ENCODE peak calls at places on chromosomes 16 and 17, in six cellular contexts. One of them, this sample, is unnamed. For H3K4me1, the result is how much of the 10 kb centered on the place peaks cover.

GRCh38 chr17:44981221-44981968 is 13.3 kb upstream of the C1QL1 start:
- DNase-seq in BE2C: no peak
- DNase-seq in HAP-1: no peak
- DNase-seq in neural progenitor cell: no peak
- DNase-seq in thoracic aorta: no peak
- DNase-seq in A549: peak
- DNase-seq in this sample: no peak

GRCh38 chr16:79982356-79982755 is 381.8 kb upstream of the MAF start:
- DNase-seq in HAP-1: no peak
- DNase-seq in BE2C: no peak
- DNase-seq in A549: no peak
- DNase-seq in neural progenitor cell: no peak
- DNase-seq in thoracic aorta: no peak
- DNase-seq in this sample: no peak

GRCh38 chr17:39235555-39236221 is 9.9 kb upstream of the STAC2 start:
- DNase-seq in A549: peak
- DNase-seq in thoracic aorta: no peak
- DNase-seq in neural progenitor cell: peak
- DNase-seq in BE2C: peak
- DNase-seq in HAP-1: peak
- DNase-seq in this sample: peak

GRCh38 chr17:29096094-29096493 is 53.2 kb downstream of the PIPOX start:
- DNase-seq in A549: no peak
- DNase-seq in neural progenitor cell: no peak
- DNase-seq in thoracic aorta: no peak
- DNase-seq in HAP-1: no peak
- DNase-seq in BE2C: no peak
- DNase-seq in this sample: no peak

GRCh38 chr17:44222112-44222869 is 2.8 kb upstream of the UBTF start:
- DNase-seq in neural progenitor cell: peak
- DNase-seq in thoracic aorta: no peak
- DNase-seq in A549: peak
- DNase-seq in BE2C: peak
- DNase-seq in HAP-1: peak
- DNase-seq in this sample: no peak

GRCh38 chr16:15523092-15523541 is 88.7 kb downstream of the BMERB1 start:
- DNase-seq in thoracic aorta: no peak
- DNase-seq in BE2C: no peak
- DNase-seq in neural progenitor cell: peak
- DNase-seq in A549: peak
- DNase-seq in HAP-1: no peak
- DNase-seq in this sample: no peak

GRCh38 chr16:30615358-30616076 is 5.3 kb upstream of the ZNF689 start:
- DNase-seq in BE2C: peak
- DNase-seq in HAP-1: peak
- DNase-seq in thoracic aorta: no peak
- DNase-seq in A549: peak
- DNase-seq in neural progenitor cell: peak
- DNase-seq in this sample: no peak

GRCh38 chr16:55257971-55258613 is 65.9 kb upstream of the IRX6 start:
- DNase-seq in neural progenitor cell: peak
- DNase-seq in HAP-1: peak
- DNase-seq in BE2C: peak
- DNase-seq in A549: peak
- DNase-seq in thoracic aorta: no peak
- DNase-seq in this sample: peak

GRCh38 chr16:83549836-83550569 is 257.8 kb upstream of the HSBP1 start:
- DNase-seq in HAP-1: no peak
- DNase-seq in neural progenitor cell: peak
- DNase-seq in A549: no peak
- DNase-seq in BE2C: no peak
- DNase-seq in thoracic aorta: no peak
- DNase-seq in this sample: no peak

GRCh38 chr16:87698241-87698640 is 67.5 kb downstream of the KLHDC4 start:
- DNase-seq in A549: no peak
- DNase-seq in thoracic aorta: no peak
- DNase-seq in BE2C: no peak
- DNase-seq in HAP-1: no peak
- DNase-seq in neural progenitor cell: no peak
- DNase-seq in this sample: no peak

GRCh38 chr17:4858880-4859260 is 25.7 kb downstream of the MINK1 start:
- DNase-seq in A549: no peak
- DNase-seq in BE2C: peak
- DNase-seq in HAP-1: no peak
- DNase-seq in thoracic aorta: peak
- DNase-seq in neural progenitor cell: no peak
- DNase-seq in this sample: no peak

GRCh38 chr17:49365667-49366066 is 3.6 kb upstream of the ZNF652 start:
- DNase-seq in A549: peak
- DNase-seq in thoracic aorta: no peak
- DNase-seq in HAP-1: peak
- DNase-seq in BE2C: peak
- DNase-seq in neural progenitor cell: peak
- DNase-seq in this sample: no peak

GRCh38 chr17:50283246-50283645 is 9.0 kb downstream of the TMEM92 start:
- DNase-seq in BE2C: no peak
- DNase-seq in neural progenitor cell: no peak
- DNase-seq in HAP-1: no peak
- DNase-seq in thoracic aorta: no peak
- DNase-seq in A549: no peak
- DNase-seq in this sample: no peak

GRCh38 chr17:79951361-79952264 is 84.1 kb downstream of the TBC1D16 start:
- DNase-seq in BE2C: peak
- DNase-seq in A549: no peak
- DNase-seq in neural progenitor cell: peak
- DNase-seq in HAP-1: peak
- DNase-seq in thoracic aorta: no peak
- DNase-seq in this sample: no peak

GRCh38 chr17:29749045-29749825 is 126.5 kb upstream of the CORO6 start:
- DNase-seq in HAP-1: no peak
- DNase-seq in A549: no peak
- DNase-seq in thoracic aorta: no peak
- DNase-seq in BE2C: no peak
- DNase-seq in neural progenitor cell: no peak
- DNase-seq in this sample: no peak

GRCh38 chr16:72969812-72970211 is 78.1 kb downstream of the ZFHX3 start:
- DNase-seq in A549: no peak
- DNase-seq in neural progenitor cell: no peak
- DNase-seq in HAP-1: no peak
- DNase-seq in BE2C: no peak
- DNase-seq in thoracic aorta: no peak
- DNase-seq in this sample: no peak

GRCh38 chr16:58201163-58201562 is 3.3 kb upstream of the CSNK2A2 start:
- DNase-seq in A549: no peak
- DNase-seq in neural progenitor cell: no peak
- DNase-seq in BE2C: no peak
- DNase-seq in thoracic aorta: no peak
- DNase-seq in HAP-1: no peak
- DNase-seq in this sample: no peak

GRCh38 chr17:45427181-45427835 is 5.4 kb downstream of the ARHGAP27 start:
- DNase-seq in BE2C: no peak
- DNase-seq in A549: no peak
- DNase-seq in HAP-1: no peak
- DNase-seq in thoracic aorta: no peak
- DNase-seq in neural progenitor cell: no peak
- DNase-seq in this sample: no peak

GRCh38 chr17:58535431-58535830 is 21.0 kb upstream of the MTMR4 start:
- DNase-seq in thoracic aorta: no peak
- DNase-seq in neural progenitor cell: no peak
- DNase-seq in BE2C: no peak
- DNase-seq in HAP-1: no peak
- DNase-seq in A549: peak
- DNase-seq in this sample: no peak

GRCh38 chr17:52297230-52298010 is 138.9 kb upstream of the CA10 start:
- DNase-seq in HAP-1: no peak
- DNase-seq in neural progenitor cell: peak
- DNase-seq in A549: peak
- DNase-seq in BE2C: peak
- DNase-seq in thoracic aorta: no peak
- DNase-seq in this sample: no peak

GRCh38 chr17:59362811-59363205 is 31.4 kb downstream of the YPEL2 start:
- DNase-seq in thoracic aorta: no peak
- DNase-seq in BE2C: no peak
- DNase-seq in A549: no peak
- DNase-seq in neural progenitor cell: no peak
- DNase-seq in HAP-1: no peak
- DNase-seq in this sample: no peak

GRCh38 chr17:74738051-74738996 is 1.3 kb downstream of the RAB37 start:
- DNase-seq in BE2C: no peak
- DNase-seq in HAP-1: no peak
- DNase-seq in A549: peak
- DNase-seq in thoracic aorta: no peak
- DNase-seq in neural progenitor cell: no peak
- DNase-seq in this sample: no peak

GRCh38 chr16:22055881-22056280 is 36.5 kb upstream of the VWA3A start:
- DNase-seq in BE2C: peak
- DNase-seq in A549: no peak
- DNase-seq in neural progenitor cell: peak
- DNase-seq in thoracic aorta: no peak
- DNase-seq in HAP-1: peak
- DNase-seq in this sample: peak

GRCh38 chr16:67238278-67238575 is 9.1 kb downstream of the FHOD1 start:
- DNase-seq in A549: no peak
- DNase-seq in BE2C: no peak
- DNase-seq in neural progenitor cell: no peak
- DNase-seq in thoracic aorta: no peak
- DNase-seq in HAP-1: no peak
- DNase-seq in this sample: no peak

GRCh38 chr16:56257260-56257659 is 66.0 kb downstream of the GNAO1 start:
- DNase-seq in neural progenitor cell: no peak
- DNase-seq in A549: no peak
- DNase-seq in thoracic aorta: no peak
- DNase-seq in HAP-1: no peak
- DNase-seq in BE2C: peak
- DNase-seq in this sample: no peak

GRCh38 chr17:27651411-27652345 is 20.7 kb downstream of the LGALS9 start:
- DNase-seq in neural progenitor cell: peak
- DNase-seq in thoracic aorta: no peak
- DNase-seq in BE2C: peak
- DNase-seq in HAP-1: peak
- DNase-seq in A549: peak
- DNase-seq in this sample: peak

GRCh38 chr16:30173054-30173453 is 10.3 kb upstream of the CORO1A start:
- DNase-seq in neural progenitor cell: no peak
- DNase-seq in BE2C: no peak
- DNase-seq in HAP-1: no peak
- DNase-seq in thoracic aorta: no peak
- DNase-seq in A549: no peak
- DNase-seq in this sample: no peak

GRCh38 chr17:41957058-41957868 is 9.3 kb upstream of the CNP start:
- DNase-seq in thoracic aorta: no peak
- DNase-seq in HAP-1: no peak
- DNase-seq in BE2C: no peak
- DNase-seq in neural progenitor cell: peak
- DNase-seq in A549: no peak
- DNase-seq in this sample: no peak

GRCh38 chr17:79793924-79794304 is 3.0 kb downstream of the CBX8 start:
- DNase-seq in A549: peak
- DNase-seq in thoracic aorta: no peak
- DNase-seq in HAP-1: peak
- DNase-seq in neural progenitor cell: peak
- DNase-seq in BE2C: peak
- DNase-seq in this sample: no peak

GRCh38 chr17:78364436-78365281 is 4.8 kb upstream of the SOCS3 start:
- DNase-seq in thoracic aorta: no peak
- DNase-seq in neural progenitor cell: peak
- DNase-seq in A549: no peak
- DNase-seq in BE2C: no peak
- DNase-seq in HAP-1: peak
- DNase-seq in this sample: no peak
- H3K4me1 ChIP-seq in thoracic aorta: under half
- H3K4me1 ChIP-seq in neural progenitor cell: half or more
- H3K4me1 ChIP-seq in A549: under half
- H3K4me1 ChIP-seq in BE2C: under half
- H3K4me1 ChIP-seq in HAP-1: under half
- H3K4me1 ChIP-seq in this sample: under half

DNA sequence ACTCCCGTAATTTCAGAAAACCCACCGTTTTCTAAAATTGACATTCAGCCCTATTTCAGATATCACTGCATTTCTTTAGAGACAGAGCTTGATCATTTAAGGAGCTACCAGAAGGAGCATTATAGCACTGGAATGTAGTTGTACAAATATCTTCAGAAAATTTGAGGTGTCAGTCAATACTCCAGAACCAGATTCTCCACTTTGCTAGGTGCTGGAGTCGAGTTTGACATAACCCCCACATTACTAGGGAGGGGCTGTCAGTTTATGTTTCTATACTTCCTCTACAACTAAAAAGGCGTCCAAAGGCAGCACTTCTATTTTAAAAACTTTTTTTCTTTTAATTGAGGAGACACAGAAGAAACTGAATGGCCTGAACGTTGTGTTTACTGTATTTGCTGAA is 899 bp upstream of the KIAA0513 start:
- DNase-seq in thoracic aorta: no peak
- DNase-seq in neural progenitor cell: no peak
- DNase-seq in HAP-1: no peak
- DNase-seq in BE2C: no peak
- DNase-seq in A549: no peak
- DNase-seq in this sample: no peak
- H3K4me3 ChIP-seq in thoracic aorta: peak
- H3K4me3 ChIP-seq in neural progenitor cell: peak
- H3K4me3 ChIP-seq in HAP-1: peak
- H3K4me3 ChIP-seq in BE2C: no peak
- H3K4me3 ChIP-seq in A549: peak
- H3K4me3 ChIP-seq in this sample: no peak

GRCh38 chr17:72984925-72985322 is 107.6 kb downstream of the SLC39A11 start:
- DNase-seq in neural progenitor cell: no peak
- DNase-seq in thoracic aorta: no peak
- DNase-seq in BE2C: no peak
- DNase-seq in A549: no peak
- DNase-seq in HAP-1: no peak
- DNase-seq in this sample: no peak
- H3K4me1 ChIP-seq in neural progenitor cell: under half
- H3K4me1 ChIP-seq in thoracic aorta: under half
- H3K4me1 ChIP-seq in BE2C: under half
- H3K4me1 ChIP-seq in A549: under half
- H3K4me1 ChIP-seq in HAP-1: under half
- H3K4me1 ChIP-seq in this sample: under half

DNA sequence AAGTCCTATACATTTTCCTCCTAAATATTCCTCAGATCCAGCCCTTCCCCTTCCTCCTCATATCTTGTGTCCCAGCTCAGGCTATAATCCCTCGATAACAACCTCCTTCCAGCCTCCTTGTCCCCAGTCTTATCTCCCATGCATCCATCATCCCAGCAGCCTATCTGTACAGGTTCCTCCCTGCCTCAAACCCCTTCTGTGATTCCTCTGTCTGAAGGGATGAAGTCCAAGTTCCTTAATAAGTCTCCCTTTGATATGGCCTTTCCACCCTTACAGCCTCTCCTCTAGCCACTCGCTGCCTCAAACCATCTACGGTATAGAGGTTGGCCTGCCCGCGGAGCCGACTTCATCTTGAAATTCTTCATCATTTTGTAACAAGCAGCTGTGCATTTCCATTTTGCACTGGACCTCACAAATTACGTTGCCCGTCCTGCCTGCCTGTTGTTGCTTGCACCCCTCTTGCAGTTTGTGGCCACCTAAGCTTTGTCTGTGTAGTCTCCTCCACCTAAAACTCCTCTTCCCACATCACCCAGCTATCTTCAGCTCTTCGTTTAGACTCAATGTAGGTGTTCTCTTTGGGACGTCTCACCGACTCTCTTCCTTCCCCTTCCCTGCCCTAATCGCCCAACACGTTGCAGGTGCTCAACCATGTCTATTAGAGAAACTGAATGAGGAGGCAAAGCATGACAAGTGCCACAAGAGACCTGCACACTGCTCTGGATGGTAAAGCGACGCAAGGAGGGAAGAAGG is 763 bp upstream of the CDK5RAP3 start:
- DNase-seq in thoracic aorta: no peak
- DNase-seq in neural progenitor cell: no peak
- DNase-seq in HAP-1: no peak
- DNase-seq in BE2C: no peak
- DNase-seq in A549: no peak
- DNase-seq in this sample: no peak
- H3K4me3 ChIP-seq in thoracic aorta: peak
- H3K4me3 ChIP-seq in neural progenitor cell: no peak
- H3K4me3 ChIP-seq in HAP-1: peak
- H3K4me3 ChIP-seq in BE2C: peak
- H3K4me3 ChIP-seq in A549: peak
- H3K4me3 ChIP-seq in this sample: no peak

This sample was measured in iPS DF 6.9.